ENCODE peak calls at places on chromosomes 4 and X, in seven cellular contexts. L is mucosa of descending colon, E is sigmoid colon, C is endodermal cell, I is cardiac muscle cell, B is tibial artery, X is body of pancreas. H is an unnamed sample. For H3K36me3, the result is how much of the 10 kb centered on the place peaks cover.

GRCh38 chrX:121579016-121579760 is 531.8 kb downstream of the GLUD2 start:
- DNase-seq in B (no peak), X (peak), C (no peak), E (no peak), I (peak), L (no peak), H (no peak)

GRCh38 chr4:101584306-101584705 is 206.2 kb upstream of the BANK1 start:
- DNase-seq in E (no peak), X (no peak), L (no peak), B (no peak), C (no peak), I (no peak), H (no peak)

GRCh38 chr4:13371050-13371449 is 113.1 kb downstream of the RAB28 start:
- DNase-seq in C (no peak), X (no peak), L (no peak), I (no peak), B (no peak), E (no peak), H (no peak)

GRCh38 chr4:113541933-113542332 is 219.6 kb downstream of the CAMK2D start:
- DNase-seq in E (no peak), C (no peak), B (no peak), L (no peak), I (no peak), X (no peak), H (no peak)

GRCh38 chrX:49761481-49761880 is 65.7 kb upstream of the PAGE1 start:
- DNase-seq in X (no peak), E (no peak), B (no peak), L (no peak), I (peak), C (no peak), H (no peak)

GRCh38 chr4:23924556-23924955 is 34.7 kb upstream of the PPARGC1A start:
- DNase-seq in I (no peak), L (no peak), X (no peak), C (no peak), E (no peak), B (no peak), H (no peak)

GRCh38 chr4:144615182-144615581 is 30.8 kb upstream of the HHIP start:
- DNase-seq in E (no peak), X (no peak), B (no peak), C (no peak), I (no peak), L (no peak), H (no peak)

GRCh38 chr4:142480244-142480643 is 365.9 kb downstream of the INPP4B start:
- DNase-seq in I (peak), C (no peak), B (no peak), L (no peak), X (no peak), E (no peak), H (no peak)

GRCh38 chr4:169484485-169484884 is 127.9 kb downstream of the NEK1 start:
- DNase-seq in C (no peak), B (no peak), L (no peak), X (no peak), E (no peak), I (peak), H (no peak)

GRCh38 chrX:110042521-110042920 is 39.6 kb downstream of the TMEM164 start:
- DNase-seq in L (no peak), C (no peak), X (no peak), B (no peak), E (no peak), I (no peak), H (no peak)

GRCh38 chr4:78592104-78592783 is 40.7 kb downstream of the ANXA3 start:
- DNase-seq in B (no peak), X (no peak), L (no peak), E (no peak), I (no peak), C (peak), H (no peak)

GRCh38 chrX:135951291-135951690 is 22.5 kb downstream of the MMGT1 start:
- DNase-seq in E (no peak), L (no peak), B (no peak), X (no peak), I (no peak), C (peak), H (no peak)

GRCh38 chr4:148399004-148399403 is 43.2 kb downstream of the NR3C2 start:
- DNase-seq in X (no peak), E (no peak), B (no peak), L (no peak), C (no peak), I (no peak), H (no peak)

GRCh38 chr4:183733181-183733580 is 74.1 kb downstream of the TRAPPC11 start:
- DNase-seq in C (no peak), X (no peak), I (no peak), E (no peak), B (no peak), L (no peak), H (no peak)

GRCh38 chrX:103640401-103641155 is 11.8 kb downstream of the TCEAL1 start:
- DNase-seq in L (no peak), B (no peak), E (no peak), X (no peak), I (no peak), C (no peak), H (no peak)

GRCh38 chrX:16825306-16826035 is 39.2 kb downstream of the TXLNG start:
- DNase-seq in C (no peak), B (no peak), E (no peak), I (no peak), X (no peak), L (no peak), H (no peak)

GRCh38 chr4:187606581-187606980 is 389.0 kb upstream of the ZFP42 start:
- DNase-seq in L (no peak), E (no peak), B (no peak), I (peak), C (peak), X (peak), H (no peak)

GRCh38 chr4:182917182-182918043 is at the start of gene DCTD:
- DNase-seq in X (peak), C (peak), L (peak), I (peak), E (peak), B (peak), H (no peak)

GRCh38 chr4:152065545-152065944 is 304.7 kb upstream of the GATB start:
- DNase-seq in X (no peak), B (no peak), I (no peak), E (no peak), L (no peak), C (no peak), H (no peak)

GRCh38 chrX:41655631-41656030 is 33.1 kb upstream of the GPR34 start:
- DNase-seq in E (no peak), C (no peak), I (no peak), X (no peak), B (no peak), L (no peak), H (no peak)

GRCh38 chr4:95547708-95548471 is 883 bp downstream of the UNC5C start:
- DNase-seq in I (peak), X (no peak), C (peak), L (peak), E (peak), B (peak), H (no peak)

GRCh38 chr4:151857368-151857767 is 96.6 kb upstream of the GATB start:
- DNase-seq in L (no peak), C (no peak), X (no peak), B (no peak), E (no peak), I (no peak), H (no peak)

GRCh38 chr4:3470244-3471097 is 7.4 kb downstream of the DOK7 start:
- DNase-seq in I (peak), B (no peak), L (peak), X (peak), E (no peak), C (no peak), H (no peak)

GRCh38 chr4:98619197-98619596 is 39.2 kb downstream of the TSPAN5 start:
- DNase-seq in L (no peak), E (no peak), I (no peak), C (no peak), X (no peak), B (no peak), H (no peak)

GRCh38 chr4:54440394-54441223 is 211.5 kb downstream of the PDGFRA start:
- DNase-seq in L (no peak), I (peak), B (no peak), C (peak), E (no peak), X (no peak), H (no peak)

GRCh38 chr4:150082241-150082640 is 4.0 kb downstream of the DCLK2 start:
- DNase-seq in E (no peak), I (no peak), C (no peak), L (no peak), B (no peak), X (no peak), H (no peak)

GRCh38 chrX:85922821-85923220 is 124.5 kb downstream of the CHM start:
- DNase-seq in I (peak), E (no peak), B (no peak), X (no peak), L (no peak), C (no peak), H (peak)

DNA sequence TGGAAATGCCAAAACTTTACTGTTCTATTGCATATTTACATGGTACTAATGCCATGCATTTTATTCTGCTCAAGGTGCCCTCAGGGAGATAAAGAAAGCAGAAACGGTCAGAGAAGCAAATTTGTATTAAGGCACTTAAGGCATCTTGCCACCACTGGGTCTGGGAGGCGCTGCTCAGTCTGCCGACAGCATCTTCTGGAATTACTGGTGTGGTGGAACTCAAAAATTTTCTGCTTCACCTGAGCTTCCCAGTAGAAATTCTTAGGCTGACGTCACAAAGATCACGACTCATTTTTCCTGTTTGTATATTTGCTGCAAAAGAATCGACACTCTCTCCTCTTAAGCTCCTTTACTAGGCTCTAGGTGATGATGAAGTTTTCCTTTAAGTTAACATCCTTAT is 3.0 kb downstream of the RASSF6 start:
- DNase-seq in L (no peak), B (no peak), I (no peak), C (no peak), X (no peak), E (no peak), H (no peak)
- TF ChIP-seq CTCF in L (no peak), B (no peak), I (no peak), C (no peak), X (no peak), E (no peak), H (no peak)

DNA sequence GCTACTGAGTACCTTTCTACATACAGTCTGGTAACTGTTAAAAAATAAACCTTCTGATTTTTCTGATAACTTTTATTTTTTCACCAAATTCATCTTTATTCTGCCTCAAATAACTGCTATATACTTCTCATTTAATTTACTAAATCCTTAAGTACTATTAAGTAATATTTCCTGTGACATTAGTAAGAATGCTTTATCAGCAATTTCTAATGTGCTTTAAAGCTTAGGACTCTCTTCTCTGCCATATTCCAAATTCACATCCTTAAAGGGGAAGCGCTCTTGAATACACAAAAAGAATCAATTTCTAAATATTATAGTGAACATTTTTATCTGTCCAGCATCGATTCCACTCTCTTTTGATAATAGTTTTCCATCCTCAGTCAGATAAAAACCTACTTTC is 81.1 kb downstream of the DCAF8L2 start:
- DNase-seq in L (no peak), X (no peak), E (no peak), C (no peak), I (no peak), B (no peak), H (no peak)
- H3K36me3 ChIP-seq in L (under half), X (under half), E (under half), C (under half), I (under half), B (under half), H (under half)

GRCh38 chr4:688695-689497 is at the start of gene SLC49A3:
- DNase-seq in B (no peak), L (peak), I (peak), C (peak), E (peak), X (no peak), H (no peak)
- TF ChIP-seq CTCF in B (no peak), L (no peak), I (no peak), C (no peak), E (no peak), X (no peak), H (no peak)

GRCh38 chr4:8451440-8452182 is 11.0 kb downstream of the TRMT44 start:
- DNase-seq in C (no peak), L (no peak), B (no peak), E (no peak), I (peak), X (peak), H (no peak)
- H3K36me3 ChIP-seq in C (half or more), L (under half), B (half or more), E (half or more), I (half or more), X (under half), H (under half)

GRCh38 chr4:76733380-76733779 is 164.6 kb downstream of the SOWAHB start:
- DNase-seq in X (peak), E (no peak), C (peak), B (no peak), L (peak), I (no peak), H (no peak)
- TF ChIP-seq CTCF in X (peak), E (no peak), C (peak), B (no peak), L (no peak), I (no peak), H (no peak)